ENCODE peak calls at places on chromosomes 1 and 21, in nine cellular contexts. D is astrocyte of the spinal cord; C is activated naive CD8-positive, alpha-beta T cell treated with anti-CD3 and anti-CD28 coated beads for 36 hours; W is HT-29; J is K562; Y is NCI-H2081; M is NCI-H1694 treated with DMSO at 0.1 percent for 48 hours; F is effector memory CD4-positive, alpha-beta T cell; T is aorta. S is an unnamed sample.

GRCh38 chr1:51736702-51737101 is 119.8 kb downstream of the OSBPL9 start:
- DNase-seq in D (peak), C (no peak), W (peak), J (peak), Y (no peak), M (no peak), F (no peak), T (no peak), S (no peak)

GRCh38 chr1:152356736-152357135 is 3.1 kb downstream of the FLG2 start:
- DNase-seq in D (no peak), C (no peak), W (no peak), J (no peak), Y (no peak), M (no peak), F (no peak), T (no peak), S (no peak)

GRCh38 chr1:203628185-203628996 is 1.8 kb downstream of the ATP2B4 start:
- DNase-seq in D (peak), C (no peak), W (no peak), J (no peak), Y (no peak), M (no peak), F (no peak), T (peak), S (peak)

GRCh38 chr21:43782741-43783700 is 6.4 kb upstream of the RRP1 start:
- DNase-seq in D (no peak), C (no peak), W (peak), J (no peak), Y (no peak), M (no peak), F (no peak), T (peak), S (no peak)

GRCh38 chr1:90850925-90851710 is 134.0 kb upstream of the BARHL2 start:
- DNase-seq in D (peak), C (peak), W (no peak), J (peak), Y (peak), M (peak), F (peak), T (peak), S (peak)

GRCh38 chr1:236287757-236288619 is 6.2 kb upstream of the ERO1B start:
- DNase-seq in D (no peak), C (no peak), W (no peak), J (peak), Y (peak), M (no peak), F (no peak), T (no peak), S (no peak)

GRCh38 chr1:207145401-207146058 is 41.5 kb downstream of the C4BPA start:
- DNase-seq in D (no peak), C (no peak), W (no peak), J (no peak), Y (no peak), M (no peak), F (no peak), T (no peak), S (no peak)

GRCh38 chr1:234309598-234310459 is 63.4 kb upstream of the COA6 start:
- DNase-seq in D (peak), C (peak), W (peak), J (peak), Y (peak), M (peak), F (peak), T (no peak), S (no peak)

GRCh38 chr1:58858344-58858673 is 74.5 kb upstream of the JUN start:
- DNase-seq in D (no peak), C (peak), W (no peak), J (no peak), Y (no peak), M (peak), F (no peak), T (no peak), S (peak)

GRCh38 chr1:15730423-15730822 is 5.6 kb upstream of the SLC25A34 start:
- DNase-seq in D (no peak), C (no peak), W (no peak), J (no peak), Y (no peak), M (no peak), F (no peak), T (no peak), S (no peak)

GRCh38 chr21:34885125-34885524 is 164.0 kb downstream of the RUNX1 start:
- DNase-seq in D (peak), C (no peak), W (peak), J (no peak), Y (no peak), M (no peak), F (no peak), T (no peak), S (no peak)

GRCh38 chr1:107277022-107277421 is 136.2 kb downstream of the NTNG1 start:
- DNase-seq in D (peak), C (no peak), W (peak), J (no peak), Y (no peak), M (peak), F (no peak), T (no peak), S (no peak)

GRCh38 chr1:207459008-207459407 is 4.9 kb downstream of the CR2 start:
- DNase-seq in D (no peak), C (peak), W (no peak), J (no peak), Y (no peak), M (no peak), F (no peak), T (no peak), S (no peak)

GRCh38 chr1:201933840-201934430 is 12.4 kb downstream of the LMOD1 start:
- DNase-seq in D (peak), C (no peak), W (peak), J (no peak), Y (no peak), M (no peak), F (no peak), T (no peak), S (no peak)

GRCh38 chr1:53359225-53359933 is 31.5 kb upstream of the LRP8 start:
- DNase-seq in D (no peak), C (no peak), W (no peak), J (no peak), Y (no peak), M (no peak), F (no peak), T (no peak), S (peak)

GRCh38 chr1:213820362-213821149 is 167.2 kb upstream of the PROX1 start:
- DNase-seq in D (no peak), C (no peak), W (peak), J (no peak), Y (peak), M (no peak), F (no peak), T (no peak), S (no peak)

GRCh38 chr1:10196991-10197390 is 13.4 kb upstream of the KIF1B start:
- DNase-seq in D (peak), C (no peak), W (no peak), J (no peak), Y (no peak), M (no peak), F (no peak), T (no peak), S (no peak)

GRCh38 chr1:93827128-93827527 is 51.9 kb downstream of the DNTTIP2 start:
- DNase-seq in D (no peak), C (no peak), W (no peak), J (no peak), Y (no peak), M (peak), F (no peak), T (no peak), S (no peak)

GRCh38 chr21:45465611-45466329 is 60.8 kb downstream of the COL18A1 start:
- DNase-seq in D (no peak), C (no peak), W (no peak), J (no peak), Y (no peak), M (no peak), F (no peak), T (peak), S (peak)

GRCh38 chr21:46011267-46011967 is 29.8 kb downstream of the COL6A1 start:
- DNase-seq in D (no peak), C (no peak), W (no peak), J (no peak), Y (no peak), M (no peak), F (no peak), T (no peak), S (no peak)

GRCh38 chr1:167430849-167431242 is 87.5 kb downstream of the CD247 start:
- DNase-seq in D (no peak), C (no peak), W (no peak), J (no peak), Y (no peak), M (no peak), F (no peak), T (no peak), S (no peak)

GRCh38 chr1:207944571-207944970 is 33.6 kb upstream of the CD34 start:
- DNase-seq in D (peak), C (no peak), W (no peak), J (no peak), Y (no peak), M (no peak), F (no peak), T (no peak), S (no peak)

GRCh38 chr1:221439008-221439733 is 302.7 kb downstream of the DUSP10 start:
- DNase-seq in D (peak), C (peak), W (peak), J (no peak), Y (no peak), M (no peak), F (peak), T (no peak), S (no peak)

GRCh38 chr1:244653439-244654283 is 735 bp downstream of the DESI2 start:
- DNase-seq in D (peak), C (peak), W (peak), J (no peak), Y (no peak), M (no peak), F (no peak), T (peak), S (peak)

GRCh38 chr1:21297975-21298374 is 7.7 kb upstream of the ECE1 start:
- DNase-seq in D (peak), C (no peak), W (no peak), J (no peak), Y (no peak), M (no peak), F (no peak), T (no peak), S (no peak)

GRCh38 chr1:16145988-16146887 is 9.6 kb downstream of the EPHA2 start:
- DNase-seq in D (peak), C (peak), W (peak), J (peak), Y (no peak), M (no peak), F (no peak), T (peak), S (peak)

GRCh38 chr1:92473781-92474495 is 12.8 kb downstream of the GFI1 start:
- DNase-seq in D (no peak), C (no peak), W (no peak), J (no peak), Y (no peak), M (no peak), F (no peak), T (no peak), S (no peak)

GRCh38 chr1:107142370-107142668 is 1.5 kb downstream of the NTNG1 start:
- DNase-seq in D (no peak), C (no peak), W (no peak), J (no peak), Y (no peak), M (no peak), F (no peak), T (no peak), S (no peak)

GRCh38 chr21:14942801-14943490 is 121.9 kb downstream of the NRIP1 start:
- DNase-seq in D (peak), C (no peak), W (no peak), J (no peak), Y (no peak), M (no peak), F (no peak), T (no peak), S (no peak)

GRCh38 chr1:201739492-201740085 is 89.4 kb upstream of the IPO9 start:
- DNase-seq in D (no peak), C (peak), W (peak), J (no peak), Y (peak), M (no peak), F (peak), T (peak), S (peak)

GRCh38 chr1:204735042-204735441 is 49.5 kb upstream of the LRRN2 start:
- DNase-seq in D (no peak), C (no peak), W (no peak), J (no peak), Y (no peak), M (no peak), F (no peak), T (no peak), S (no peak)

GRCh38 chr1:21397813-21398188 is 42.1 kb upstream of the NBPF3 start:
- DNase-seq in D (no peak), C (peak), W (no peak), J (peak), Y (no peak), M (no peak), F (no peak), T (no peak), S (no peak)

GRCh38 chr1:233188061-233188460 is 107.5 kb downstream of the PCNX2 start:
- DNase-seq in D (no peak), C (no peak), W (no peak), J (no peak), Y (no peak), M (no peak), F (no peak), T (no peak), S (no peak)

GRCh38 chr1:53132176-53132575 is 10.3 kb downstream of the SLC1A7 start:
- DNase-seq in D (no peak), C (no peak), W (no peak), J (no peak), Y (no peak), M (no peak), F (no peak), T (peak), S (no peak)

GRCh38 chr1:206784471-206784903 is 12.2 kb upstream of the IL10 start:
- DNase-seq in D (no peak), C (peak), W (no peak), J (no peak), Y (no peak), M (no peak), F (peak), T (no peak), S (no peak)

GRCh38 chr1:161482610-161483009 is 22.6 kb upstream of the FCGR2A start:
- DNase-seq in D (no peak), C (no peak), W (no peak), J (no peak), Y (no peak), M (no peak), F (no peak), T (no peak), S (no peak)

GRCh38 chr1:41566274-41566885 is 81.9 kb upstream of the EDN2 start:
- DNase-seq in D (no peak), C (no peak), W (no peak), J (no peak), Y (no peak), M (no peak), F (no peak), T (peak), S (no peak)

GRCh38 chr1:74732960-74733615 is at the start of the genes CRYZ and TYW3:
- DNase-seq in D (peak), C (peak), W (peak), J (peak), Y (peak), M (peak), F (peak), T (peak), S (peak)

GRCh38 chr1:160205974-160206369 is 788 bp downstream of the PEA15 start:
- DNase-seq in D (peak), C (peak), W (peak), J (peak), Y (no peak), M (no peak), F (peak), T (peak), S (peak)